ENCODE peak calls at places on chromosomes 7 and 10, in nine cellular contexts. U is pons; F is EL; D is stimulated activated CD8-positive, alpha-beta memory T cell treated with anti-CD3 and anti-CD28 coated beads, Interleukin-15, amount 100 ng/mL, for 48 hours; R is skeletal muscle cell; A is amniotic stem cell; G is AG09309; X is A172; L is uterus. O is an unnamed sample.

GRCh38 chr7:134364619-134365037 is 47.9 kb upstream of the SLC35B4 start:
- DNase-seq in A (no peak), U (no peak), F (peak), L (no peak), R (no peak), G (peak), D (no peak), X (peak), O (no peak)

GRCh38 chr7:78083466-78084120 is 285.0 kb downstream of the PHTF2 start:
- DNase-seq in L (no peak), A (no peak), D (no peak), X (peak), F (peak), R (no peak), G (no peak), U (no peak), O (no peak)

GRCh38 chr7:51702673-51703072 is 386.1 kb upstream of the COBL start:
- DNase-seq in F (no peak), G (no peak), X (no peak), D (no peak), R (no peak), L (no peak), U (no peak), A (no peak), O (no peak)

GRCh38 chr10:47178537-47179290 is 121.3 kb upstream of the GDF10 start:
- DNase-seq in L (no peak), D (no peak), F (no peak), U (no peak), G (no peak), R (no peak), A (no peak), X (no peak), O (no peak)

GRCh38 chr10:77179015-77179695 is 458.5 kb downstream of the KCNMA1 start:
- DNase-seq in U (no peak), L (peak), G (peak), X (peak), R (peak), D (no peak), F (peak), A (peak), O (no peak)

GRCh38 chr10:2633630-2634029 is 433.7 kb upstream of the PFKP start:
- DNase-seq in F (no peak), D (no peak), R (no peak), U (no peak), X (no peak), G (no peak), A (no peak), L (no peak), O (no peak)

GRCh38 chr7:103336781-103337180 is 7.8 kb downstream of the DNAJC2 start:
- DNase-seq in G (no peak), F (no peak), R (no peak), X (no peak), U (no peak), L (no peak), A (no peak), D (no peak), O (no peak)

GRCh38 chr7:4681218-4681851 is 760 bp upstream of the FOXK1 start:
- DNase-seq in A (no peak), L (no peak), U (no peak), R (no peak), F (no peak), X (no peak), G (no peak), D (no peak), O (no peak)

GRCh38 chr10:49057481-49057880 is 57.8 kb downstream of the VSTM4 start:
- DNase-seq in G (no peak), F (no peak), R (no peak), U (no peak), L (no peak), X (no peak), A (no peak), D (no peak), O (no peak)

O was measured in left ventricle myocardium inferior.